ENCODE peak calls at places on chromosomes 6 and 20, in eight cellular contexts. G, E, N, O, M, A, Q and D are unnamed samples. For H3K9me3, the result is how much of the 10 kb centered on the place peaks cover.

GRCh38 chr6:164929155-164929977 is 380.0 kb downstream of the C6orf118 start:
- DNase-seq in G (no peak), E (no peak), N (no peak), O (no peak), M (no peak), A (no peak), Q (no peak), D (no peak)

GRCh38 chr6:3749991-3750323 is 1.6 kb downstream of the PXDC1 start:
- DNase-seq in G (no peak), E (peak), N (peak), O (no peak), M (peak), A (peak), Q (no peak), D (no peak)

GRCh38 chr6:113630365-113630737 is 226.8 kb upstream of the MARCKS start:
- DNase-seq in G (no peak), E (no peak), N (no peak), O (no peak), M (no peak), A (peak), Q (no peak), D (no peak)

GRCh38 chr6:16129623-16130243 is 847 bp downstream of the MYLIP start:
- DNase-seq in G (peak), E (no peak), N (no peak), O (no peak), M (peak), A (peak), Q (peak), D (no peak)

GRCh38 chr20:62754122-62754990 is 41.9 kb upstream of the MRGBP start:
- DNase-seq in G (no peak), E (no peak), N (no peak), O (no peak), M (peak), A (no peak), Q (no peak), D (no peak)

GRCh38 chr6:111861321-111861938 is 11.8 kb downstream of the FYN start:
- DNase-seq in G (no peak), E (no peak), N (no peak), O (no peak), M (no peak), A (no peak), Q (no peak), D (no peak)

GRCh38 chr6:71468841-71469750 is 180.5 kb downstream of the OGFRL1 start:
- DNase-seq in G (no peak), E (no peak), N (no peak), O (no peak), M (no peak), A (peak), Q (no peak), D (peak)

GRCh38 chr6:136547336-136547735 is 2.9 kb downstream of the MAP7 start:
- DNase-seq in G (no peak), E (no peak), N (no peak), O (no peak), M (no peak), A (peak), Q (no peak), D (no peak)

GRCh38 chr20:64105846-64106434 is 1.4 kb downstream of the NPBWR2 start:
- DNase-seq in G (no peak), E (peak), N (no peak), O (no peak), M (no peak), A (no peak), Q (no peak), D (no peak)

GRCh38 chr6:160391419-160392116 is 43.4 kb downstream of the SLC22A3 start:
- DNase-seq in G (no peak), E (no peak), N (no peak), O (no peak), M (no peak), A (peak), Q (no peak), D (no peak)

GRCh38 chr20:14148042-14148441 is 152.7 kb downstream of the MACROD2 start:
- DNase-seq in G (no peak), E (no peak), N (no peak), O (no peak), M (no peak), A (peak), Q (no peak), D (no peak)

GRCh38 chr6:12958052-12958706 is 241.6 kb downstream of the PHACTR1 start:
- DNase-seq in G (no peak), E (no peak), N (no peak), O (no peak), M (no peak), A (no peak), Q (no peak), D (no peak)

GRCh38 chr20:64222851-64223525 is 32.6 kb upstream of the PCMTD2 start:
- DNase-seq in G (no peak), E (peak), N (no peak), O (no peak), M (no peak), A (no peak), Q (no peak), D (no peak)

GRCh38 chr6:129865013-129865412 is 3.9 kb upstream of the TMEM244 start:
- DNase-seq in G (no peak), E (no peak), N (no peak), O (no peak), M (no peak), A (no peak), Q (peak), D (no peak)

DNA sequence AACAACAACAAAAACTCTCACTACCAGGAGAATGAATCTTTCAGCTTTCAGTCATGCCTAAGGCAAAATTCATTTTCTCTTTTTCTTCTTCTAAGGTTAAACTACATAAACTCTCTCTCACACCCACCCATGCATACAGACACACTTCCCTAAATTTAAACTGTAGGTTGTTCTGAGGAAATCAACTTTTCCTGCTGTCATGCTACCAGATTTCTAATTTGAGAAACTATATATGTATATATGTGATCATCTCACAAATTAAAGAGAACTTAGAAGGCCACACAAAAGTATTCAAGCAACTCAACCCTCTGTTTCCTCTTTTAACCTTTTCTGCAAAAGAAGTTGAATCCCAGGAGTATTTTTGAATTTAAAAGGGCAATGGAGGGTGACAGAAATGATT is 532.5 kb downstream of the KIF16B start:
- DNase-seq in G (no peak), E (no peak), N (no peak), O (no peak), M (no peak), A (no peak), Q (peak), D (no peak)
- H3K9me3 ChIP-seq in G (under half), E (under half), N (under half), O (under half), M (under half), A (under half), Q (under half), D (under half)

GRCh38 chr20:2468581-2469407 is 1.8 kb downstream of the SNRPB start:
- DNase-seq in G (no peak), E (no peak), N (no peak), O (no peak), M (no peak), A (peak), Q (no peak), D (no peak)
- H3K4me3 ChIP-seq in G (peak), E (no peak), N (peak), O (peak), M (peak), A (peak), Q (peak), D (peak)

DNA sequence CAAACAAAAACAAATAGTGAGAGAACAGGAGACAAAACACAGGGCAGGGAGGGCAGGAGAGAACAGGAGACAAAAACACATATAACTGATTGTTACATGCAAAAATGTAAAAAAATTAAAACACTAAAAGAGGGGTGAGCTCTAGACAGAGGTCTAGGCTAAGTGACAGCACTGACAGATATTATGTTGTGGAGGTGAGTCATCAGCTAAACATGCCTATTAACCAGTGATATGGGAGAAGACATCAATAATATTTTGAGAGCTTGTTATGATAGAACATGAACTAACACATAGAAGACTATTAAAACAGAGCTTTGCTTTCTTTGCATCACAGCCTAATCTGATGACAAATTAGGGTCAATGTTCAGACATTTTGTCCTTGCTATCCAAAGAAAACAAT is 972.7 kb downstream of the PRIM2 start:
- DNase-seq in G (no peak), E (no peak), N (no peak), O (no peak), M (no peak), A (no peak), Q (no peak), D (no peak)
- H3K9me3 ChIP-seq in G (under half), E (under half), N (under half), O (under half), M (under half), A (under half), Q (under half), D (under half)

GRCh38 chr6:1314617-1315016 is 2.7 kb downstream of the FOXQ1 start:
- DNase-seq in G (no peak), E (no peak), N (no peak), O (no peak), M (no peak), A (no peak), Q (no peak), D (no peak)

GRCh38 chr6:1313364-1313754 is 1.5 kb downstream of the FOXQ1 start:
- DNase-seq in G (no peak), E (no peak), N (no peak), O (no peak), M (no peak), A (no peak), Q (no peak), D (no peak)

GRCh38 chr6:1312444-1313363 is 806 bp downstream of the FOXQ1 start:
- DNase-seq in G (no peak), E (no peak), N (no peak), O (no peak), M (no peak), A (no peak), Q (no peak), D (no peak)

GRCh38 chr6:1315201-1315559 is 3.3 kb downstream of the FOXQ1 start:
- DNase-seq in G (no peak), E (no peak), N (no peak), O (no peak), M (no peak), A (no peak), Q (no peak), D (no peak)

DNA sequence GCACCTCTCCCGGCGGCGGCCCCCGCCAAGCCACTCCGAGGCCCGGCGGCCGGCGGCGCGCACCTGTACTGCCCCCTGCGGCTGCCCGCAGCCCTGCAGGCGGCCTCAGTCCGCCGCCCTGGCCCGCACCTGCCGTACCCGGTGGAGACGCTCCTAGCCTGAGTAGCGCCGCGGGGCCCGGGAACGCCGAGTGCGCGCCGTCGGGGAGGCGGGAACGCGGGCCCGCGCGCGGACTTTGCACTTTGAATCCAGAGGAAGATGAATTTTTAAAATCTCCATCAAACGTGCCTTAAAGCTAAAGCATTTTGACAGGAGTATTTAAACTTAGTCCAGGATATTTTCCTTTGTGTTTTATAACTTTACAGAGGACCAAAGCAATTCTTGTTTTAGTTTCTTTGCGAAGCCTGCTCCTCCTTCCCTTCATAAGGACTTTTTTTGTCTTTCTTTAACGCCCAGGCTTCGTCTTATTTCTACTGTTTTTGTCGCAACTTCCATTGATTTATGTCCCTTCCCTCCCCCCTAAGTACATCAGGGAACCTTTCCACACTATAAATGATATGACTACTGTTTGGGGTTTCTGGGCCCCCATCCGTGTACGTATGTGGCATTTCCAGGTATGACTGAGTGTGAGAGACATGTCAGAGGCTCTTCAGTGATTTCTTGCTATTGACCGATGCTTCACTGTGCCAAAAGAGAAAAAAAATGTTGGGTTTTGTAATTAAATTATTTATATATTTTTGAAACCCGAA is 2.0 kb downstream of the FOXQ1 start:
- DNase-seq in G (no peak), E (no peak), N (no peak), O (no peak), M (no peak), A (no peak), Q (no peak), D (no peak)
- H3K4me3 ChIP-seq in G (no peak), E (no peak), N (no peak), O (no peak), M (no peak), A (peak), Q (no peak), D (peak)

GRCh38 chr6:170005680-170006470 is 254.5 kb downstream of the ERMARD start:
- DNase-seq in G (no peak), E (no peak), N (no peak), O (no peak), M (no peak), A (no peak), Q (no peak), D (no peak)

GRCh38 chr6:170004585-170005210 is 253.3 kb downstream of the ERMARD start:
- DNase-seq in G (no peak), E (no peak), N (no peak), O (no peak), M (no peak), A (no peak), Q (peak), D (peak)

GRCh38 chr6:170000071-170000843 is 248.8 kb downstream of the ERMARD start:
- DNase-seq in G (no peak), E (no peak), N (no peak), O (no peak), M (no peak), A (no peak), Q (no peak), D (no peak)

GRCh38 chr6:169999367-169999766 is 247.9 kb downstream of the ERMARD start:
- DNase-seq in G (no peak), E (no peak), N (no peak), O (no peak), M (no peak), A (no peak), Q (no peak), D (no peak)

DNA sequence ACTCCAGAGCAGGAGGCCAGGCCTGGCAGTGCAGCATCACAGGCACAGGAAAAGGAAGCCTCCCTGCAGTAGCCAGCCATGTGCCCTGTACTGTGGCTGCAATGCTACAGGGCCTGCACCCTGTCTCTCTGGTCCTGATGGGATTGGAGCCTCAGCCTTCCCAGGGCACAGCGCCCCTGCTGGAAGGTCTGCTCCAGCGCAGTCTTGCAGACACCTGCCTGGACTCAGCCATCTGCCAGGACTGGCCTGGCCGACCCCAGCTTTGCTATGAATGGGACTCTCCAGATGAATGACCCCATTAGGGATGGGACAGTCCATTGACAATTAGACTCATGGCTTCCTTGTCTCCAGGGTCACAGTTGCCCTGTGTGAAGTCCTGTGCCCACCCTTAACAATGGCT is 251.6 kb downstream of the ERMARD start:
- DNase-seq in G (no peak), E (no peak), N (no peak), O (no peak), M (no peak), A (no peak), Q (no peak), D (no peak)
- H3K9me3 ChIP-seq in G (under half), E (under half), N (under half), O (under half), M (under half), A (under half), Q (under half), D (under half)